ENCODE peak calls at places on chromosomes 1 and 21, in five cellular contexts. M is germinal center, G is AG08395, E is T-cell, V is GM19239. H is an unnamed sample.

GRCh38 chr1:53369034-53369750 is 41.3 kb upstream of the LRP8 start:
- DNase-seq in M (no peak), G (no peak), E (no peak), V (no peak), H (no peak)

GRCh38 chr1:231855966-231856365 is 229.4 kb downstream of the DISC1 start:
- DNase-seq in M (no peak), G (no peak), E (no peak), V (no peak), H (no peak)

GRCh38 chr1:188027613-188028012 is 1198.9 kb downstream of the PLA2G4A start:
- DNase-seq in M (no peak), G (no peak), E (no peak), V (no peak), H (peak)

GRCh38 chr1:167148388-167148787 is 54.5 kb downstream of the STYXL2 start:
- DNase-seq in M (no peak), G (no peak), E (no peak), V (no peak), H (no peak)

GRCh38 chr1:160423966-160424365 is 23.6 kb downstream of the VANGL2 start:
- DNase-seq in M (no peak), G (no peak), E (no peak), V (no peak), H (no peak)

GRCh38 chr1:212621830-212622315 is 13.3 kb downstream of the ATF3 start:
- DNase-seq in M (no peak), G (no peak), E (no peak), V (no peak), H (peak)

GRCh38 chr21:43825936-43826622 is 36.7 kb downstream of the RRP1 start:
- DNase-seq in M (no peak), G (no peak), E (no peak), V (no peak), H (no peak)

GRCh38 chr21:21101911-21102310 is 103.7 kb downstream of the NCAM2 start:
- DNase-seq in M (no peak), G (no peak), E (no peak), V (no peak), H (peak)

GRCh38 chr1:165441166-165441955 is 3.6 kb downstream of the RXRG start:
- DNase-seq in M (no peak), G (no peak), E (no peak), V (no peak), H (no peak)

GRCh38 chr1:15352122-15352957 is 57.3 kb upstream of the EFHD2 start:
- DNase-seq in M (no peak), G (peak), E (peak), V (no peak), H (peak)

GRCh38 chr1:89974211-89974610 is 20.7 kb upstream of the ZNF326 start:
- DNase-seq in M (no peak), G (no peak), E (no peak), V (no peak), H (peak)

GRCh38 chr1:55062801-55063561 is 23.6 kb downstream of the PCSK9 start:
- DNase-seq in M (no peak), G (no peak), E (no peak), V (no peak), H (no peak)

GRCh38 chr1:10835423-10836421 is 39.3 kb upstream of the CASZ1 start:
- DNase-seq in M (no peak), G (peak), E (no peak), V (no peak), H (peak)

GRCh38 chr1:7483634-7484383 is 287.3 kb upstream of the VAMP3 start:
- DNase-seq in M (no peak), G (no peak), E (no peak), V (no peak), H (no peak)

GRCh38 chr1:162709870-162710269 is 77.6 kb downstream of the DDR2 start:
- DNase-seq in M (no peak), G (no peak), E (no peak), V (no peak), H (no peak)

GRCh38 chr1:83676106-83676505 is 322.8 kb downstream of the TTLL7 start:
- DNase-seq in M (no peak), G (no peak), E (no peak), V (no peak), H (no peak)

GRCh38 chr1:220884109-220884980 is 5.1 kb downstream of the HLX start:
- DNase-seq in M (no peak), G (no peak), E (no peak), V (no peak), H (no peak)

GRCh38 chr1:224873645-224874369 is 55.7 kb upstream of the DNAH14 start:
- DNase-seq in M (no peak), G (peak), E (no peak), V (no peak), H (peak)

H was measured in myocyte.